ENCODE peak calls at places on chromosomes 6 and 20, in four cellular contexts. One of them, this sample, is unnamed.

GRCh38 chr6:38160831-38161230 is 341.3 kb downstream of the ZFAND3 start:
- DNase-seq in NCI-H524: no peak
- DNase-seq in mucosa of gallbladder: no peak
- DNase-seq in left cardiac atrium: no peak
- DNase-seq in this sample: no peak

GRCh38 chr20:45971425-45971674 is 653 bp downstream of the ZNF335 start:
- DNase-seq in NCI-H524: no peak
- DNase-seq in left cardiac atrium: no peak
- DNase-seq in mucosa of gallbladder: no peak
- DNase-seq in this sample: no peak

GRCh38 chr20:49310695-49311094 is 32.8 kb upstream of the ZNFX1 start:
- DNase-seq in NCI-H524: no peak
- DNase-seq in mucosa of gallbladder: no peak
- DNase-seq in left cardiac atrium: no peak
- DNase-seq in this sample: no peak

GRCh38 chr20:56554869-56555268 is 21.8 kb downstream of the FAM209B start:
- DNase-seq in mucosa of gallbladder: peak; percentile 43
- DNase-seq in left cardiac atrium: no peak
- DNase-seq in NCI-H524: peak; percentile 96
- DNase-seq in this sample: peak; percentile 83

GRCh38 chr6:33160728-33161323 is 31.4 kb downstream of the COL11A2 start:
- DNase-seq in mucosa of gallbladder: no peak
- DNase-seq in left cardiac atrium: peak; percentile 52
- DNase-seq in NCI-H524: no peak
- DNase-seq in this sample: peak; percentile 29

GRCh38 chr20:62888406-62888805 is 26.8 kb upstream of the TCFL5 start:
- DNase-seq in mucosa of gallbladder: no peak
- DNase-seq in NCI-H524: no peak
- DNase-seq in left cardiac atrium: no peak
- DNase-seq in this sample: no peak

GRCh38 chr20:44532981-44533331 is 11.1 kb upstream of the SERINC3 start:
- DNase-seq in mucosa of gallbladder: no peak
- DNase-seq in left cardiac atrium: no peak
- DNase-seq in NCI-H524: no peak
- DNase-seq in this sample: no peak

GRCh38 chr6:88492824-88493223 is 326.7 kb upstream of the CNR1 start:
- DNase-seq in mucosa of gallbladder: no peak
- DNase-seq in NCI-H524: no peak
- DNase-seq in left cardiac atrium: no peak
- DNase-seq in this sample: no peak

GRCh38 chr6:146297815-146298214 is 245.8 kb upstream of the RAB32 start:
- DNase-seq in mucosa of gallbladder: no peak
- DNase-seq in left cardiac atrium: no peak
- DNase-seq in NCI-H524: no peak
- DNase-seq in this sample: no peak

GRCh38 chr6:23656826-23657225 is 469.2 kb upstream of the NRSN1 start:
- DNase-seq in left cardiac atrium: no peak
- DNase-seq in mucosa of gallbladder: no peak
- DNase-seq in NCI-H524: no peak
- DNase-seq in this sample: no peak

GRCh38 chr6:99841297-99841696 is 152.7 kb downstream of the MCHR2 start:
- DNase-seq in NCI-H524: no peak
- DNase-seq in mucosa of gallbladder: no peak
- DNase-seq in left cardiac atrium: no peak
- DNase-seq in this sample: no peak

GRCh38 chr20:13765299-13765698 is 19.4 kb downstream of the ESF1 start:
- DNase-seq in NCI-H524: no peak
- DNase-seq in mucosa of gallbladder: no peak
- DNase-seq in left cardiac atrium: no peak
- DNase-seq in this sample: no peak

GRCh38 chr20:44540834-44541233 is 19.0 kb upstream of the SERINC3 start:
- DNase-seq in left cardiac atrium: no peak
- DNase-seq in NCI-H524: no peak
- DNase-seq in mucosa of gallbladder: no peak
- DNase-seq in this sample: no peak

GRCh38 chr6:165641672-165642156 is 21.3 kb downstream of the PDE10A start:
- DNase-seq in left cardiac atrium: no peak
- DNase-seq in mucosa of gallbladder: no peak
- DNase-seq in NCI-H524: no peak
- DNase-seq in this sample: no peak

GRCh38 chr6:43644940-43645612 is at the start of gene RSPH9:
- DNase-seq in left cardiac atrium: peak; percentile 81
- DNase-seq in NCI-H524: no peak
- DNase-seq in mucosa of gallbladder: peak; percentile 49
- DNase-seq in this sample: no peak

GRCh38 chr6:155523821-155524238 is 68.2 kb upstream of the NOX3 start:
- DNase-seq in left cardiac atrium: no peak
- DNase-seq in mucosa of gallbladder: no peak
- DNase-seq in NCI-H524: no peak
- DNase-seq in this sample: no peak

GRCh38 chr6:27872634-27873028 is 39.6 kb downstream of the OR2B2 start:
- DNase-seq in NCI-H524: no peak
- DNase-seq in left cardiac atrium: no peak
- DNase-seq in mucosa of gallbladder: no peak
- DNase-seq in this sample: no peak

GRCh38 chr20:32539063-32539816 is 45.9 kb downstream of the NOL4L start:
- DNase-seq in NCI-H524: no peak
- DNase-seq in left cardiac atrium: no peak
- DNase-seq in mucosa of gallbladder: no peak
- DNase-seq in this sample: no peak

GRCh38 chr6:84685983-84686584 is 78.3 kb downstream of the TBX18 start:
- DNase-seq in mucosa of gallbladder: no peak
- DNase-seq in NCI-H524: no peak
- DNase-seq in left cardiac atrium: no peak
- DNase-seq in this sample: no peak

GRCh38 chr20:37804584-37805566 is 98.1 kb upstream of the VSTM2L start:
- DNase-seq in mucosa of gallbladder: no peak
- DNase-seq in left cardiac atrium: no peak
- DNase-seq in NCI-H524: no peak
- DNase-seq in this sample: peak; percentile 91

GRCh38 chr20:51678041-51678697 is 90.0 kb downstream of the ATP9A start:
- DNase-seq in left cardiac atrium: no peak
- DNase-seq in NCI-H524: peak; percentile 87
- DNase-seq in mucosa of gallbladder: no peak
- DNase-seq in this sample: no peak

GRCh38 chr6:153032255-153032882 is 29.9 kb upstream of the MTRF1L start:
- DNase-seq in mucosa of gallbladder: no peak
- DNase-seq in NCI-H524: no peak
- DNase-seq in left cardiac atrium: no peak
- DNase-seq in this sample: no peak

GRCh38 chr20:48607544-48607865 is 220.3 kb downstream of the PREX1 start:
- DNase-seq in NCI-H524: no peak
- DNase-seq in left cardiac atrium: no peak
- DNase-seq in mucosa of gallbladder: no peak
- DNase-seq in this sample: no peak

GRCh38 chr20:56440346-56441007 is 27.9 kb upstream of the RTF2 start:
- DNase-seq in NCI-H524: no peak
- DNase-seq in left cardiac atrium: no peak
- DNase-seq in mucosa of gallbladder: no peak
- DNase-seq in this sample: no peak

GRCh38 chr6:113873043-113873667 is 16.0 kb downstream of the MARCKS start:
- DNase-seq in NCI-H524: no peak
- DNase-seq in left cardiac atrium: peak; percentile 38
- DNase-seq in mucosa of gallbladder: peak; percentile 66
- DNase-seq in this sample: peak; percentile 80

This sample was measured in HL-60.